ENCODE peak calls at places on chromosomes 11 and 22, in eight cellular contexts. K, F, V, N, W, Z, B and M are unnamed samples.

GRCh38 chr22:22479116-22479515 is 29.4 kb downstream of the ZNF280B start:
- DNase-seq in V (no peak), K (no peak), W (no peak), Z (no peak), F (no peak), B (no peak), N (no peak), M (no peak)

GRCh38 chr11:127804775-127805446 is 782.4 kb downstream of the ETS1 start:
- DNase-seq in Z (no peak), F (no peak), W (no peak), B (no peak), K (no peak), N (no peak), V (no peak), M (no peak)

GRCh38 chr11:61007971-61008896 is 36.8 kb downstream of the CD6 start:
- DNase-seq in Z (peak), W (no peak), F (peak), K (no peak), V (no peak), N (no peak), B (no peak), M (no peak)

GRCh38 chr11:74279256-74279655 is 32.2 kb downstream of the P4HA3 start:
- DNase-seq in B (no peak), K (peak), N (peak), V (no peak), F (no peak), W (no peak), Z (no peak), M (no peak)

GRCh38 chr11:94861306-94861845 is 93.2 kb downstream of the AMOTL1 start:
- DNase-seq in Z (no peak), B (no peak), V (no peak), F (no peak), K (no peak), W (no peak), N (no peak), M (no peak)

GRCh38 chr11:109371444-109372176 is 50.4 kb upstream of the C11orf87 start:
- DNase-seq in K (peak), W (peak), F (no peak), Z (no peak), N (no peak), B (no peak), V (no peak), M (no peak)

GRCh38 chr11:115104851-115105453 is 399.3 kb downstream of the CADM1 start:
- DNase-seq in B (no peak), N (no peak), Z (no peak), W (no peak), V (no peak), K (no peak), F (no peak), M (no peak)

GRCh38 chr11:34603129-34604001 is 17.5 kb upstream of the EHF start:
- DNase-seq in F (no peak), N (no peak), W (no peak), Z (no peak), V (no peak), K (no peak), B (no peak), M (no peak)

GRCh38 chr11:67422894-67423293 is 5.4 kb upstream of the RPS6KB2 start:
- DNase-seq in V (no peak), Z (peak), W (peak), B (no peak), K (no peak), F (peak), N (no peak), M (no peak)

GRCh38 chr11:33507356-33507755 is 193.3 kb downstream of the C11orf91 start:
- DNase-seq in W (no peak), B (no peak), V (no peak), Z (no peak), N (no peak), F (no peak), K (no peak), M (no peak)

GRCh38 chr11:8356216-8356615 is 92.5 kb upstream of the LMO1 start:
- DNase-seq in K (no peak), W (no peak), F (no peak), B (no peak), V (no peak), N (no peak), Z (no peak), M (no peak)

GRCh38 chr22:29630180-29630498 is 26.7 kb downstream of the NF2 start:
- DNase-seq in K (no peak), F (no peak), Z (no peak), W (no peak), N (no peak), V (no peak), B (no peak), M (no peak)

GRCh38 chr11:126348806-126349582 is 6.5 kb upstream of the ST3GAL4 start:
- DNase-seq in Z (no peak), B (no peak), W (no peak), V (no peak), K (peak), N (peak), F (no peak), M (peak)

GRCh38 chr11:75627879-75628668 is 40.8 kb downstream of the MAP6 start:
- DNase-seq in B (no peak), N (no peak), K (peak), V (no peak), W (no peak), Z (no peak), F (peak), M (peak)

GRCh38 chr11:2928605-2929510 is at the start of gene PHLDA2:
- DNase-seq in B (no peak), Z (peak), N (peak), V (peak), K (peak), F (peak), W (peak), M (peak)

GRCh38 chr11:12117200-12117995 is 7.0 kb downstream of the MICAL2 start:
- DNase-seq in K (no peak), W (no peak), N (no peak), B (no peak), Z (no peak), F (no peak), V (no peak), M (no peak)

GRCh38 chr22:40258463-40259046 is 80.8 kb downstream of the TNRC6B start:
- DNase-seq in W (peak), B (no peak), V (peak), K (no peak), F (no peak), Z (peak), N (peak), M (peak)

GRCh38 chr11:2793781-2794418 is 91.7 kb downstream of the CDKN1C start:
- DNase-seq in K (no peak), N (no peak), W (no peak), B (no peak), F (no peak), V (no peak), Z (no peak), M (no peak)

GRCh38 chr22:26389125-26389524 is 39.9 kb upstream of the ASPHD2 start:
- DNase-seq in B (no peak), Z (no peak), F (no peak), K (no peak), W (no peak), V (no peak), N (no peak), M (no peak)

GRCh38 chr11:134911514-134912180 is 499.6 kb upstream of the B3GAT1 start:
- DNase-seq in N (no peak), B (no peak), W (no peak), K (no peak), V (no peak), F (no peak), Z (no peak), M (no peak)

GRCh38 chr11:65789230-65790103 is 2.6 kb downstream of the OVOL1 start:
- DNase-seq in V (no peak), W (no peak), F (no peak), B (no peak), K (no peak), N (no peak), Z (no peak), M (no peak)